ENCODE peak calls at places on chromosomes 4 and X, in nine cellular contexts. O is GM23338, M is tibial artery, E is body of pancreas, V is breast epithelium, N is SK-N-SH, J is mammary epithelial cell, Z is GM23248, I is neuronal stem cell. K is an unnamed sample.

GRCh38 chrX:102832661-102833060 is 104.4 kb upstream of the RAB40AL start:
- DNase-seq in J (peak; percentile 53), V (no peak), Z (peak; percentile 85), M (no peak), O (peak; percentile 26), I (no peak), E (no peak), N (peak; percentile 5), K (no peak)

GRCh38 chrX:50448565-50448964 is 22.1 kb downstream of the DGKK start:
- DNase-seq in N (no peak), O (peak; percentile 41), V (no peak), E (no peak), I (no peak), Z (peak; percentile 22), M (no peak), J (peak; percentile 78), K (no peak)

GRCh38 chrX:139388234-139388633 is 142.3 kb upstream of the F9 start:
- DNase-seq in I (no peak), E (no peak), O (peak; percentile 2), V (no peak), Z (no peak), N (no peak), M (no peak), J (no peak), K (no peak)

GRCh38 chrX:2732076-2732475 is 19.8 kb upstream of the XG start:
- DNase-seq in J (no peak), N (no peak), E (no peak), O (no peak), M (no peak), Z (no peak), V (no peak), I (no peak), K (no peak)

GRCh38 chrX:40095588-40096394 is 2.0 kb downstream of the BCOR start:
- DNase-seq in Z (peak; percentile 51), V (no peak), E (no peak), M (no peak), N (peak; percentile 44), O (no peak), I (no peak), J (peak; percentile 18), K (peak; percentile 65)

GRCh38 chrX:18401848-18402213 is 23.6 kb upstream of the CDKL5 start:
- DNase-seq in J (no peak), E (no peak), Z (no peak), I (no peak), N (no peak), O (no peak), M (no peak), V (no peak), K (no peak)

GRCh38 chr4:122992111-122992510 is 69.7 kb upstream of the NUDT6 start:
- DNase-seq in Z (peak; percentile 52), J (peak; percentile 55), I (no peak), E (no peak), V (no peak), O (no peak), N (no peak), M (no peak), K (no peak)

GRCh38 chrX:15269618-15270521 is at the start of gene ASB9:
- DNase-seq in Z (peak; percentile 74), O (peak; percentile 5), N (peak; percentile 45), J (peak; percentile 97), E (peak; percentile 83), V (no peak), M (peak; percentile 56), I (no peak), K (no peak)

GRCh38 chr4:108272046-108272445 is 103.3 kb upstream of the LEF1 start:
- DNase-seq in M (no peak), O (no peak), Z (no peak), N (no peak), I (no peak), J (no peak), V (no peak), E (no peak), K (no peak)

GRCh38 chrX:56804867-56805266 is 75.8 kb downstream of the NBDY start:
- DNase-seq in J (peak; percentile 41), Z (no peak), N (no peak), O (no peak), M (no peak), V (no peak), I (no peak), E (no peak), K (no peak)

GRCh38 chrX:70049925-70050324 is at the start of gene AWAT2:
- DNase-seq in M (no peak), J (peak; percentile 54), N (no peak), E (no peak), I (no peak), O (no peak), Z (no peak), V (no peak), K (no peak)

DNA sequence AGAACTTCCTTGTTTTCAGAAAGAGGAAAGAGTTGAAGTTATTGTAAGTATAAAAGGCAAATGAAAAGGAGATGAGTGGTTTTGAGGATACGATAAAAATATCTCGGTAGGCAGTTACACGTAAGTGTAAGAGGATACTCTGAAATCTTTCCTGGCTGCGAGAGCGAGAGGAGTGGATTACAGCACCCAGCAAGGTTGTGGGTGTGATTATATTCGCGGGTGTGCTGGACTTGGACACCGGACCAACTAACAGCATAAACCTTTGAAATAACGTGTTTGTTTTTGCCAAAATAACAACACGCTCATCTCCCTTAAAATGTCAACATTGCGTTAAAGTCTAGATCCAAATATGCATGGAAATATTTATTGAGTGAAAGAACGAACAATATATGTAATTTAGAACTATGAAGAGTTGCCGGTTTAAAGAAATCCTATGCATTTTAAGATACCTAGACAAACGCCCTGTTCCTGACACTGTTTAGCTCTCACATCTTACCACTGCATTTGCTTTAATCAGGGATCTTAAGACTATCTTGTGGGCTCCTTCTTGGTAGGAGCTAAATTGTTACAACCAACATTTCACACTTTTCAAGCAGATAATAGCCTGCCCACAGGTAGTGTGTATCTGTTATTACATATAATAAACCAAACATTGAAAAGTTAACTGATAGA is 96.4 kb upstream of the RPS6KA3 start:
- DNase-seq in M (no peak), N (no peak), J (no peak), I (no peak), Z (peak; percentile 43), E (peak; percentile 29), V (no peak), O (no peak), K (no peak)
- H3K4me1 ChIP-seq in M (no peaks in the 10 kb centered on the region), N (peaks cover 6% of the 10 kb centered on the region), J (peaks cover 3% of the 10 kb centered on the region), I (peaks cover 6% of the 10 kb centered on the region), Z (peaks cover 25% of the 10 kb centered on the region), E (peaks cover 27% of the 10 kb centered on the region), V (no peaks in the 10 kb centered on the region), O (no peaks in the 10 kb centered on the region), K (peaks cover 7% of the 10 kb centered on the region)

DNA sequence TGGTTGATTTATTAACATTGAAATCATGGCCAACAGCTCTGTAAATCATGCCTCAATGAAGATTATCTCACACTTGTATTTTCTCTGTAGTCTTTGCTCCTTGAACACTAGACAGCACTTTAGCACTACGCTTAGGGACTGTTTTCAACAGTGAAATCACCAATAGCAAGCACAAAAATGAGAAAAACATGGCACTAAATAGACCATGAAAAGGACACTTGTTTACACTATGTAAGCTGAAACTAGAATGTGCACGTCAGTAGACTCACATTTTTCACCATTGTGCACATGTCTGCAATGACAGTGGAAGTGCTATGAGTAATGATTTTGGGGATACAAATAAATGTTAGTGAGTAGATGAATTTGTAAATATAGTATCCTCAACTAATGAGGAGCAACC is 3.1 kb downstream of the BMP2K start:
- DNase-seq in V (no peak), Z (peak; percentile 23), O (no peak), J (no peak), N (no peak), E (no peak), I (no peak), M (no peak), K (no peak)
- H3K27me3 ChIP-seq in V (no peaks in the 10 kb centered on the region), Z (no peaks in the 10 kb centered on the region), O (peaks cover 7% of the 10 kb centered on the region), J (no peaks in the 10 kb centered on the region), N (no peaks in the 10 kb centered on the region), E (no peaks in the 10 kb centered on the region), I (no peaks in the 10 kb centered on the region), M (no peaks in the 10 kb centered on the region), K (no peaks in the 10 kb centered on the region)

GRCh38 chr4:76203541-76203940 is 10.1 kb downstream of the SCARB2 start:
- DNase-seq in O (no peak), Z (no peak), E (no peak), M (no peak), J (no peak), N (no peak), I (no peak), V (no peak), K (no peak)

GRCh38 chr4:76209876-76210275 is 3.7 kb downstream of the SCARB2 start:
- DNase-seq in O (no peak), N (no peak), Z (no peak), M (no peak), I (no peak), V (no peak), E (no peak), J (no peak), K (no peak)

GRCh38 chr4:76208005-76208765 is 5.4 kb downstream of the SCARB2 start:
- DNase-seq in J (peak; percentile 85), M (peak; percentile 89), I (no peak), Z (peak; percentile 95), N (peak; percentile 32), O (no peak), E (peak; percentile 90), V (peak; percentile 67), K (no peak)

GRCh38 chr4:76204936-76205335 is 8.7 kb downstream of the SCARB2 start:
- DNase-seq in I (no peak), E (no peak), O (no peak), J (no peak), Z (no peak), V (no peak), M (no peak), N (no peak), K (no peak)

GRCh38 chr4:76206222-76206942 is 7.2 kb downstream of the SCARB2 start:
- DNase-seq in Z (peak; percentile 62), O (no peak), M (no peak), I (no peak), N (peak; percentile 25), J (no peak), V (no peak), E (no peak), K (no peak)
- H3K4me3 ChIP-seq in Z (no peak overlapping the region), O (no peak overlapping the region), M (no peak overlapping the region), I (no peak overlapping the region), N (no peak overlapping the region), J (no peak overlapping the region), V (no peak overlapping the region), E (no peak overlapping the region), K (no peak overlapping the region)

GRCh38 chr4:53932784-53933183 is 131.6 kb downstream of the CHIC2 start:
- DNase-seq in Z (peak; percentile 72), J (peak; percentile 41), M (no peak), V (peak; percentile 56), O (no peak), I (no peak), N (no peak), E (no peak), K (no peak)

GRCh38 chr4:53929311-53929710 is 135.1 kb downstream of the CHIC2 start:
- DNase-seq in J (no peak), N (no peak), V (no peak), O (no peak), E (no peak), M (no peak), I (no peak), Z (no peak), K (no peak)

GRCh38 chr4:53928825-53929224 is 135.6 kb downstream of the CHIC2 start:
- DNase-seq in O (no peak), I (no peak), Z (peak; percentile 61), M (no peak), N (no peak), J (no peak), E (no peak), V (no peak), K (no peak)

GRCh38 chr4:53931423-53932060 is 132.9 kb downstream of the CHIC2 start:
- DNase-seq in Z (peak; percentile 54), N (no peak), E (no peak), I (no peak), J (no peak), V (no peak), M (no peak), O (no peak), K (peak; percentile 76)

GRCh38 chr4:53929955-53930798 is 134.2 kb downstream of the CHIC2 start:
- DNase-seq in I (peak; percentile 44), M (peak; percentile 85), Z (peak; percentile 95), V (peak; percentile 73), J (peak; percentile 73), O (peak; percentile 92), N (peak; percentile 61), E (peak; percentile 86), K (peak; percentile 93)
- H3K4me1 ChIP-seq in I (no peaks in the 10 kb centered on the region), M (peaks cover 4% of the 10 kb centered on the region), Z (peaks cover 47% of the 10 kb centered on the region), V (no peaks in the 10 kb centered on the region), J (peaks cover 28% of the 10 kb centered on the region), O (no peaks in the 10 kb centered on the region), N (peaks cover 30% of the 10 kb centered on the region), E (no peaks in the 10 kb centered on the region), K (peaks cover 21% of the 10 kb centered on the region)